ENCODE peak calls at places on chromosomes 5 and 9, in ten cellular contexts. One of them, this sample, is unnamed.

GRCh38 chr9:91334053-91334452 is 27.7 kb downstream of the AUH start:
- DNase-seq in iris pigment epithelial cell: peak
- DNase-seq in GM03348: peak
- DNase-seq in hepatocyte: no peak
- DNase-seq in OCI-LY7: no peak
- DNase-seq in cardiac fibroblast: peak
- DNase-seq in fibroblast of mammary gland: peak
- DNase-seq in CD8-positive, alpha-beta memory T cell: no peak
- DNase-seq in esophagus squamous epithelium: no peak
- DNase-seq in chondrocyte: no peak
- DNase-seq in this sample: no peak

GRCh38 chr5:65722575-65723424 is 795 bp downstream of the NLN start:
- DNase-seq in iris pigment epithelial cell: peak
- DNase-seq in GM03348: peak
- DNase-seq in hepatocyte: no peak
- DNase-seq in OCI-LY7: peak
- DNase-seq in cardiac fibroblast: peak
- DNase-seq in fibroblast of mammary gland: peak
- DNase-seq in CD8-positive, alpha-beta memory T cell: no peak
- DNase-seq in esophagus squamous epithelium: no peak
- DNase-seq in chondrocyte: no peak
- DNase-seq in this sample: peak

GRCh38 chr9:126461029-126461428 is 134.4 kb downstream of the MVB12B start:
- DNase-seq in iris pigment epithelial cell: no peak
- DNase-seq in GM03348: no peak
- DNase-seq in hepatocyte: no peak
- DNase-seq in OCI-LY7: no peak
- DNase-seq in cardiac fibroblast: no peak
- DNase-seq in fibroblast of mammary gland: no peak
- DNase-seq in CD8-positive, alpha-beta memory T cell: no peak
- DNase-seq in esophagus squamous epithelium: no peak
- DNase-seq in chondrocyte: no peak
- DNase-seq in this sample: no peak

GRCh38 chr5:175692996-175693700 is 35.3 kb downstream of the HRH2 start:
- DNase-seq in iris pigment epithelial cell: no peak
- DNase-seq in GM03348: no peak
- DNase-seq in hepatocyte: no peak
- DNase-seq in OCI-LY7: no peak
- DNase-seq in cardiac fibroblast: no peak
- DNase-seq in fibroblast of mammary gland: no peak
- DNase-seq in CD8-positive, alpha-beta memory T cell: no peak
- DNase-seq in esophagus squamous epithelium: no peak
- DNase-seq in chondrocyte: peak
- DNase-seq in this sample: no peak

GRCh38 chr5:136123236-136123768 is 9.3 kb upstream of the SMAD5 start:
- DNase-seq in iris pigment epithelial cell: peak
- DNase-seq in GM03348: no peak
- DNase-seq in hepatocyte: peak
- DNase-seq in OCI-LY7: no peak
- DNase-seq in cardiac fibroblast: peak
- DNase-seq in fibroblast of mammary gland: peak
- DNase-seq in CD8-positive, alpha-beta memory T cell: no peak
- DNase-seq in esophagus squamous epithelium: no peak
- DNase-seq in chondrocyte: no peak
- DNase-seq in this sample: peak

GRCh38 chr9:36091028-36091953 is 45.2 kb upstream of the GLIPR2 start:
- DNase-seq in iris pigment epithelial cell: peak
- DNase-seq in GM03348: peak
- DNase-seq in hepatocyte: no peak
- DNase-seq in OCI-LY7: no peak
- DNase-seq in cardiac fibroblast: peak
- DNase-seq in fibroblast of mammary gland: peak
- DNase-seq in CD8-positive, alpha-beta memory T cell: no peak
- DNase-seq in esophagus squamous epithelium: no peak
- DNase-seq in chondrocyte: no peak
- DNase-seq in this sample: peak

GRCh38 chr5:23289162-23289561 is 218.2 kb upstream of the PRDM9 start:
- DNase-seq in iris pigment epithelial cell: peak
- DNase-seq in GM03348: no peak
- DNase-seq in hepatocyte: no peak
- DNase-seq in OCI-LY7: no peak
- DNase-seq in cardiac fibroblast: no peak
- DNase-seq in fibroblast of mammary gland: peak
- DNase-seq in CD8-positive, alpha-beta memory T cell: no peak
- DNase-seq in esophagus squamous epithelium: no peak
- DNase-seq in chondrocyte: no peak
- DNase-seq in this sample: no peak

GRCh38 chr9:69122086-69122390 is 52.0 kb upstream of the TJP2 start:
- DNase-seq in iris pigment epithelial cell: peak
- DNase-seq in GM03348: peak
- DNase-seq in hepatocyte: peak
- DNase-seq in OCI-LY7: no peak
- DNase-seq in cardiac fibroblast: peak
- DNase-seq in fibroblast of mammary gland: peak
- DNase-seq in CD8-positive, alpha-beta memory T cell: peak
- DNase-seq in esophagus squamous epithelium: no peak
- DNase-seq in chondrocyte: no peak
- DNase-seq in this sample: no peak

GRCh38 chr9:70998962-70999361 is 122.5 kb downstream of the TRPM3 start:
- DNase-seq in iris pigment epithelial cell: peak
- DNase-seq in GM03348: no peak
- DNase-seq in hepatocyte: no peak
- DNase-seq in OCI-LY7: no peak
- DNase-seq in cardiac fibroblast: peak
- DNase-seq in fibroblast of mammary gland: peak
- DNase-seq in CD8-positive, alpha-beta memory T cell: no peak
- DNase-seq in esophagus squamous epithelium: no peak
- DNase-seq in chondrocyte: no peak
- DNase-seq in this sample: no peak

GRCh38 chr9:129281506-129282145 is 103.6 kb upstream of the IER5L start:
- DNase-seq in iris pigment epithelial cell: no peak
- DNase-seq in GM03348: no peak
- DNase-seq in hepatocyte: no peak
- DNase-seq in OCI-LY7: no peak
- DNase-seq in cardiac fibroblast: no peak
- DNase-seq in fibroblast of mammary gland: no peak
- DNase-seq in CD8-positive, alpha-beta memory T cell: no peak
- DNase-seq in esophagus squamous epithelium: no peak
- DNase-seq in chondrocyte: peak
- DNase-seq in this sample: no peak

GRCh38 chr5:151892393-151892792 is 32.3 kb downstream of the GLRA1 start:
- DNase-seq in iris pigment epithelial cell: no peak
- DNase-seq in GM03348: no peak
- DNase-seq in hepatocyte: no peak
- DNase-seq in OCI-LY7: no peak
- DNase-seq in cardiac fibroblast: no peak
- DNase-seq in fibroblast of mammary gland: no peak
- DNase-seq in CD8-positive, alpha-beta memory T cell: no peak
- DNase-seq in esophagus squamous epithelium: no peak
- DNase-seq in chondrocyte: no peak
- DNase-seq in this sample: no peak

GRCh38 chr9:137307255-137308101 is 5.4 kb upstream of the NRARP start:
- DNase-seq in iris pigment epithelial cell: no peak
- DNase-seq in GM03348: no peak
- DNase-seq in hepatocyte: peak
- DNase-seq in OCI-LY7: no peak
- DNase-seq in cardiac fibroblast: no peak
- DNase-seq in fibroblast of mammary gland: no peak
- DNase-seq in CD8-positive, alpha-beta memory T cell: no peak
- DNase-seq in esophagus squamous epithelium: no peak
- DNase-seq in chondrocyte: peak
- DNase-seq in this sample: no peak

GRCh38 chr5:36691241-36691640 is 84.8 kb downstream of the SLC1A3 start:
- DNase-seq in iris pigment epithelial cell: no peak
- DNase-seq in GM03348: peak
- DNase-seq in hepatocyte: no peak
- DNase-seq in OCI-LY7: no peak
- DNase-seq in cardiac fibroblast: peak
- DNase-seq in fibroblast of mammary gland: peak
- DNase-seq in CD8-positive, alpha-beta memory T cell: no peak
- DNase-seq in esophagus squamous epithelium: no peak
- DNase-seq in chondrocyte: no peak
- DNase-seq in this sample: no peak

GRCh38 chr9:113808391-113809191 is 67.5 kb upstream of the ZNF618 start:
- DNase-seq in iris pigment epithelial cell: peak
- DNase-seq in GM03348: peak
- DNase-seq in hepatocyte: peak
- DNase-seq in OCI-LY7: no peak
- DNase-seq in cardiac fibroblast: peak
- DNase-seq in fibroblast of mammary gland: peak
- DNase-seq in CD8-positive, alpha-beta memory T cell: no peak
- DNase-seq in esophagus squamous epithelium: no peak
- DNase-seq in chondrocyte: no peak
- DNase-seq in this sample: peak

GRCh38 chr5:117414926-117415325 is 840.3 kb upstream of the SEMA6A start:
- DNase-seq in iris pigment epithelial cell: no peak
- DNase-seq in GM03348: no peak
- DNase-seq in hepatocyte: no peak
- DNase-seq in OCI-LY7: no peak
- DNase-seq in cardiac fibroblast: peak
- DNase-seq in fibroblast of mammary gland: no peak
- DNase-seq in CD8-positive, alpha-beta memory T cell: no peak
- DNase-seq in esophagus squamous epithelium: no peak
- DNase-seq in chondrocyte: no peak
- DNase-seq in this sample: no peak

GRCh38 chr5:19927919-19928318 is 60.1 kb downstream of the CDH18 start:
- DNase-seq in iris pigment epithelial cell: peak
- DNase-seq in GM03348: no peak
- DNase-seq in hepatocyte: peak
- DNase-seq in OCI-LY7: no peak
- DNase-seq in cardiac fibroblast: no peak
- DNase-seq in fibroblast of mammary gland: peak
- DNase-seq in CD8-positive, alpha-beta memory T cell: no peak
- DNase-seq in esophagus squamous epithelium: no peak
- DNase-seq in chondrocyte: no peak
- DNase-seq in this sample: peak

GRCh38 chr9:92963831-92964606 is 16.7 kb downstream of the FGD3 start:
- DNase-seq in iris pigment epithelial cell: no peak
- DNase-seq in GM03348: no peak
- DNase-seq in hepatocyte: peak
- DNase-seq in OCI-LY7: peak
- DNase-seq in cardiac fibroblast: no peak
- DNase-seq in fibroblast of mammary gland: no peak
- DNase-seq in CD8-positive, alpha-beta memory T cell: peak
- DNase-seq in esophagus squamous epithelium: peak
- DNase-seq in chondrocyte: no peak
- DNase-seq in this sample: no peak

GRCh38 chr5:150394103-150394502 is 18.6 kb downstream of the CD74 start:
- DNase-seq in iris pigment epithelial cell: peak
- DNase-seq in GM03348: no peak
- DNase-seq in hepatocyte: no peak
- DNase-seq in OCI-LY7: no peak
- DNase-seq in cardiac fibroblast: peak
- DNase-seq in fibroblast of mammary gland: no peak
- DNase-seq in CD8-positive, alpha-beta memory T cell: no peak
- DNase-seq in esophagus squamous epithelium: no peak
- DNase-seq in chondrocyte: no peak
- DNase-seq in this sample: no peak

GRCh38 chr5:61245486-61245885 is 83.2 kb upstream of the SMIM15 start:
- DNase-seq in iris pigment epithelial cell: peak
- DNase-seq in GM03348: no peak
- DNase-seq in hepatocyte: no peak
- DNase-seq in OCI-LY7: no peak
- DNase-seq in cardiac fibroblast: peak
- DNase-seq in fibroblast of mammary gland: peak
- DNase-seq in CD8-positive, alpha-beta memory T cell: no peak
- DNase-seq in esophagus squamous epithelium: no peak
- DNase-seq in chondrocyte: no peak
- DNase-seq in this sample: peak

GRCh38 chr5:157253547-157253946 is 12.4 kb upstream of the CYFIP2 start:
- DNase-seq in iris pigment epithelial cell: peak
- DNase-seq in GM03348: peak
- DNase-seq in hepatocyte: peak
- DNase-seq in OCI-LY7: peak
- DNase-seq in cardiac fibroblast: peak
- DNase-seq in fibroblast of mammary gland: peak
- DNase-seq in CD8-positive, alpha-beta memory T cell: no peak
- DNase-seq in esophagus squamous epithelium: no peak
- DNase-seq in chondrocyte: no peak
- DNase-seq in this sample: peak

GRCh38 chr9:31023793-31024192 is 1360.7 kb upstream of the ACO1 start:
- DNase-seq in iris pigment epithelial cell: no peak
- DNase-seq in GM03348: no peak
- DNase-seq in hepatocyte: no peak
- DNase-seq in OCI-LY7: no peak
- DNase-seq in cardiac fibroblast: no peak
- DNase-seq in fibroblast of mammary gland: no peak
- DNase-seq in CD8-positive, alpha-beta memory T cell: no peak
- DNase-seq in esophagus squamous epithelium: no peak
- DNase-seq in chondrocyte: no peak
- DNase-seq in this sample: no peak

GRCh38 chr5:39604491-39604890 is 179.7 kb upstream of the DAB2 start:
- DNase-seq in iris pigment epithelial cell: peak
- DNase-seq in GM03348: no peak
- DNase-seq in hepatocyte: no peak
- DNase-seq in OCI-LY7: no peak
- DNase-seq in cardiac fibroblast: peak
- DNase-seq in fibroblast of mammary gland: peak
- DNase-seq in CD8-positive, alpha-beta memory T cell: no peak
- DNase-seq in esophagus squamous epithelium: no peak
- DNase-seq in chondrocyte: no peak
- DNase-seq in this sample: no peak

GRCh38 chr9:136155576-136155975 is 36.9 kb upstream of the TMEM250 start:
- DNase-seq in iris pigment epithelial cell: no peak
- DNase-seq in GM03348: no peak
- DNase-seq in hepatocyte: no peak
- DNase-seq in OCI-LY7: no peak
- DNase-seq in cardiac fibroblast: no peak
- DNase-seq in fibroblast of mammary gland: no peak
- DNase-seq in CD8-positive, alpha-beta memory T cell: no peak
- DNase-seq in esophagus squamous epithelium: no peak
- DNase-seq in chondrocyte: no peak
- DNase-seq in this sample: no peak

GRCh38 chr5:96426831-96427230 is 6.2 kb downstream of the PCSK1 start:
- DNase-seq in iris pigment epithelial cell: no peak
- DNase-seq in GM03348: no peak
- DNase-seq in hepatocyte: no peak
- DNase-seq in OCI-LY7: no peak
- DNase-seq in cardiac fibroblast: no peak
- DNase-seq in fibroblast of mammary gland: no peak
- DNase-seq in CD8-positive, alpha-beta memory T cell: no peak
- DNase-seq in esophagus squamous epithelium: no peak
- DNase-seq in chondrocyte: no peak
- DNase-seq in this sample: no peak

GRCh38 chr9:87703636-87704276 is 22.2 kb upstream of the CTSL start:
- DNase-seq in iris pigment epithelial cell: peak
- DNase-seq in GM03348: no peak
- DNase-seq in hepatocyte: no peak
- DNase-seq in OCI-LY7: no peak
- DNase-seq in cardiac fibroblast: no peak
- DNase-seq in fibroblast of mammary gland: no peak
- DNase-seq in CD8-positive, alpha-beta memory T cell: no peak
- DNase-seq in esophagus squamous epithelium: no peak
- DNase-seq in chondrocyte: no peak
- DNase-seq in this sample: no peak

GRCh38 chr9:77511525-77511924 is 136.6 kb downstream of the GNA14 start:
- DNase-seq in iris pigment epithelial cell: no peak
- DNase-seq in GM03348: no peak
- DNase-seq in hepatocyte: no peak
- DNase-seq in OCI-LY7: no peak
- DNase-seq in cardiac fibroblast: no peak
- DNase-seq in fibroblast of mammary gland: no peak
- DNase-seq in CD8-positive, alpha-beta memory T cell: no peak
- DNase-seq in esophagus squamous epithelium: no peak
- DNase-seq in chondrocyte: no peak
- DNase-seq in this sample: no peak

GRCh38 chr5:78102498-78102897 is 192.0 kb downstream of the AP3B1 start:
- DNase-seq in iris pigment epithelial cell: peak
- DNase-seq in GM03348: no peak
- DNase-seq in hepatocyte: no peak
- DNase-seq in OCI-LY7: no peak
- DNase-seq in cardiac fibroblast: peak
- DNase-seq in fibroblast of mammary gland: no peak
- DNase-seq in CD8-positive, alpha-beta memory T cell: no peak
- DNase-seq in esophagus squamous epithelium: no peak
- DNase-seq in chondrocyte: no peak
- DNase-seq in this sample: no peak

GRCh38 chr5:9051779-9052178 is 494.1 kb downstream of the SEMA5A start:
- DNase-seq in iris pigment epithelial cell: no peak
- DNase-seq in GM03348: no peak
- DNase-seq in hepatocyte: no peak
- DNase-seq in OCI-LY7: no peak
- DNase-seq in cardiac fibroblast: no peak
- DNase-seq in fibroblast of mammary gland: no peak
- DNase-seq in CD8-positive, alpha-beta memory T cell: no peak
- DNase-seq in esophagus squamous epithelium: no peak
- DNase-seq in chondrocyte: no peak
- DNase-seq in this sample: no peak

This sample was measured in H4.